ENCODE peak calls at places on chromosomes 4 and X, in five cellular contexts. One of them, this sample, is unnamed.

GRCh38 chrX:44071847-44072545 is 98.8 kb upstream of the NDP start:
- DNase-seq in WTC11: no peak
- DNase-seq in lower lobe of right lung: no peak
- DNase-seq in right lobe of liver: no peak
- DNase-seq in endothelial cell: no peak
- DNase-seq in this sample: no peak

GRCh38 chrX:153440556-153441135 is 5.2 kb downstream of the TREX2 start:
- DNase-seq in WTC11: no peak
- DNase-seq in lower lobe of right lung: no peak
- DNase-seq in right lobe of liver: no peak
- DNase-seq in endothelial cell: no peak
- DNase-seq in this sample: no peak

GRCh38 chr4:20252656-20253271 is 1.1 kb downstream of the SLIT2 start:
- DNase-seq in WTC11: peak
- DNase-seq in lower lobe of right lung: peak
- DNase-seq in right lobe of liver: peak
- DNase-seq in endothelial cell: peak
- DNase-seq in this sample: no peak

GRCh38 chr4:154604696-154605200 is 7.7 kb downstream of the FGG start:
- DNase-seq in WTC11: no peak
- DNase-seq in lower lobe of right lung: no peak
- DNase-seq in right lobe of liver: peak
- DNase-seq in endothelial cell: no peak
- DNase-seq in this sample: no peak

GRCh38 chr4:173517781-173518371 is 12.2 kb downstream of the HAND2 start:
- DNase-seq in WTC11: peak
- DNase-seq in lower lobe of right lung: no peak
- DNase-seq in right lobe of liver: no peak
- DNase-seq in endothelial cell: no peak
- DNase-seq in this sample: no peak

GRCh38 chrX:13085533-13085932 is 41.1 kb upstream of the FAM9C start:
- DNase-seq in WTC11: no peak
- DNase-seq in lower lobe of right lung: no peak
- DNase-seq in right lobe of liver: no peak
- DNase-seq in endothelial cell: no peak
- DNase-seq in this sample: no peak

GRCh38 chr4:158656439-158656838 is 15.2 kb downstream of the C4orf46 start:
- DNase-seq in WTC11: no peak
- DNase-seq in lower lobe of right lung: no peak
- DNase-seq in right lobe of liver: no peak
- DNase-seq in endothelial cell: peak
- DNase-seq in this sample: no peak

GRCh38 chr4:139329665-139330200 is 27.5 kb upstream of the NDUFC1 start:
- DNase-seq in WTC11: no peak
- DNase-seq in lower lobe of right lung: no peak
- DNase-seq in right lobe of liver: no peak
- DNase-seq in endothelial cell: no peak
- DNase-seq in this sample: no peak

GRCh38 chr4:151744614-151745013 is 16.2 kb downstream of the GATB start:
- DNase-seq in WTC11: no peak
- DNase-seq in lower lobe of right lung: no peak
- DNase-seq in right lobe of liver: no peak
- DNase-seq in endothelial cell: no peak
- DNase-seq in this sample: no peak

GRCh38 chr4:143700420-143701352 is at the start of gene FREM3:
- DNase-seq in WTC11: peak
- DNase-seq in lower lobe of right lung: no peak
- DNase-seq in right lobe of liver: peak
- DNase-seq in endothelial cell: peak
- DNase-seq in this sample: no peak

GRCh38 chr4:87130985-87131753 is 89.2 kb downstream of the KLHL8 start:
- DNase-seq in WTC11: no peak
- DNase-seq in lower lobe of right lung: no peak
- DNase-seq in right lobe of liver: no peak
- DNase-seq in endothelial cell: no peak
- DNase-seq in this sample: no peak

GRCh38 chr4:185128272-185129119 is 14.6 kb upstream of the SLC25A4 start:
- DNase-seq in WTC11: peak
- DNase-seq in lower lobe of right lung: peak
- DNase-seq in right lobe of liver: no peak
- DNase-seq in endothelial cell: peak
- DNase-seq in this sample: no peak

GRCh38 chr4:77538144-77538543 is 67.5 kb upstream of the CXCL13 start:
- DNase-seq in WTC11: no peak
- DNase-seq in lower lobe of right lung: no peak
- DNase-seq in right lobe of liver: no peak
- DNase-seq in endothelial cell: no peak
- DNase-seq in this sample: no peak

GRCh38 chrX:13102636-13103035 is 58.2 kb upstream of the FAM9C start:
- DNase-seq in WTC11: no peak
- DNase-seq in lower lobe of right lung: no peak
- DNase-seq in right lobe of liver: no peak
- DNase-seq in endothelial cell: no peak
- DNase-seq in this sample: no peak

GRCh38 chrX:55716937-55717336 is 612 bp upstream of the RRAGB start:
- DNase-seq in WTC11: no peak
- DNase-seq in lower lobe of right lung: no peak
- DNase-seq in right lobe of liver: no peak
- DNase-seq in endothelial cell: no peak
- DNase-seq in this sample: no peak

GRCh38 chr4:7701866-7702649 is 237.6 kb downstream of the AFAP1 start:
- DNase-seq in WTC11: no peak
- DNase-seq in lower lobe of right lung: no peak
- DNase-seq in right lobe of liver: no peak
- DNase-seq in endothelial cell: no peak
- DNase-seq in this sample: no peak

GRCh38 chr4:91035276-91035675 is 908.1 kb downstream of the CCSER1 start:
- DNase-seq in WTC11: no peak
- DNase-seq in lower lobe of right lung: no peak
- DNase-seq in right lobe of liver: no peak
- DNase-seq in endothelial cell: no peak
- DNase-seq in this sample: no peak

GRCh38 chrX:68936608-68937007 is 107.8 kb downstream of the EFNB1 start:
- DNase-seq in WTC11: no peak
- DNase-seq in lower lobe of right lung: no peak
- DNase-seq in right lobe of liver: no peak
- DNase-seq in endothelial cell: no peak
- DNase-seq in this sample: no peak

GRCh38 chrX:1713296-1713695 is 98.4 kb downstream of the ASMT start:
- DNase-seq in WTC11: no peak
- DNase-seq in lower lobe of right lung: no peak
- DNase-seq in right lobe of liver: no peak
- DNase-seq in endothelial cell: no peak
- DNase-seq in this sample: no peak

GRCh38 chr4:56129431-56129861 is 180.7 kb downstream of the CEP135 start:
- DNase-seq in WTC11: peak
- DNase-seq in lower lobe of right lung: peak
- DNase-seq in right lobe of liver: peak
- DNase-seq in endothelial cell: peak
- DNase-seq in this sample: peak

GRCh38 chrX:9595131-9595530 is 130.3 kb downstream of the TBL1X start:
- DNase-seq in WTC11: no peak
- DNase-seq in lower lobe of right lung: no peak
- DNase-seq in right lobe of liver: no peak
- DNase-seq in endothelial cell: no peak
- DNase-seq in this sample: no peak

GRCh38 chr4:168955674-168956073 is 54.4 kb downstream of the CBR4 start:
- DNase-seq in WTC11: no peak
- DNase-seq in lower lobe of right lung: no peak
- DNase-seq in right lobe of liver: no peak
- DNase-seq in endothelial cell: no peak
- DNase-seq in this sample: no peak

GRCh38 chr4:36011381-36011780 is 232.9 kb downstream of the ARAP2 start:
- DNase-seq in WTC11: no peak
- DNase-seq in lower lobe of right lung: no peak
- DNase-seq in right lobe of liver: no peak
- DNase-seq in endothelial cell: no peak
- DNase-seq in this sample: no peak

GRCh38 chr4:159823743-159824142 is 720.9 kb downstream of the RAPGEF2 start:
- DNase-seq in WTC11: no peak
- DNase-seq in lower lobe of right lung: no peak
- DNase-seq in right lobe of liver: no peak
- DNase-seq in endothelial cell: no peak
- DNase-seq in this sample: no peak

GRCh38 chr4:8078610-8079015 is 80.0 kb downstream of the ABLIM2 start:
- DNase-seq in WTC11: no peak
- DNase-seq in lower lobe of right lung: no peak
- DNase-seq in right lobe of liver: no peak
- DNase-seq in endothelial cell: no peak
- DNase-seq in this sample: no peak

GRCh38 chr4:94590493-94590892 is 138.8 kb downstream of the PDLIM5 start:
- DNase-seq in WTC11: no peak
- DNase-seq in lower lobe of right lung: no peak
- DNase-seq in right lobe of liver: no peak
- DNase-seq in endothelial cell: no peak
- DNase-seq in this sample: no peak

GRCh38 chr4:82519072-82519471 is 42.7 kb downstream of the TMEM150C start:
- DNase-seq in WTC11: no peak
- DNase-seq in lower lobe of right lung: no peak
- DNase-seq in right lobe of liver: no peak
- DNase-seq in endothelial cell: no peak
- DNase-seq in this sample: no peak

GRCh38 chr4:97646997-97647396 is 496.3 kb downstream of the STPG2 start:
- DNase-seq in WTC11: no peak
- DNase-seq in lower lobe of right lung: no peak
- DNase-seq in right lobe of liver: no peak
- DNase-seq in endothelial cell: no peak
- DNase-seq in this sample: no peak

GRCh38 chrX:154333837-154334271 is 38.3 kb downstream of the TKTL1 start:
- DNase-seq in WTC11: no peak
- DNase-seq in lower lobe of right lung: no peak
- DNase-seq in right lobe of liver: no peak
- DNase-seq in endothelial cell: no peak
- DNase-seq in this sample: no peak

GRCh38 chrX:17413228-17413627 is 38.2 kb downstream of the NHS start:
- DNase-seq in WTC11: no peak
- DNase-seq in lower lobe of right lung: no peak
- DNase-seq in right lobe of liver: no peak
- DNase-seq in endothelial cell: no peak
- DNase-seq in this sample: no peak

GRCh38 chr4:87251104-87251503 is 30.7 kb upstream of the KLHL8 start:
- DNase-seq in WTC11: no peak
- DNase-seq in lower lobe of right lung: no peak
- DNase-seq in right lobe of liver: peak
- DNase-seq in endothelial cell: no peak
- DNase-seq in this sample: no peak

GRCh38 chr4:183455431-183456145 is 11.2 kb downstream of the CDKN2AIP start:
- DNase-seq in WTC11: no peak
- DNase-seq in lower lobe of right lung: no peak
- DNase-seq in right lobe of liver: no peak
- DNase-seq in endothelial cell: no peak
- DNase-seq in this sample: no peak

GRCh38 chr4:15003441-15003890 is 1.2 kb downstream of the CPEB2 start:
- DNase-seq in WTC11: peak
- DNase-seq in lower lobe of right lung: peak
- DNase-seq in right lobe of liver: peak
- DNase-seq in endothelial cell: no peak
- DNase-seq in this sample: peak

GRCh38 chr4:77676842-77677241 is 71.2 kb downstream of the CXCL13 start:
- DNase-seq in WTC11: no peak
- DNase-seq in lower lobe of right lung: no peak
- DNase-seq in right lobe of liver: no peak
- DNase-seq in endothelial cell: no peak
- DNase-seq in this sample: no peak

GRCh38 chrX:120452131-120452530 is 17.0 kb downstream of the LAMP2 start:
- DNase-seq in WTC11: peak
- DNase-seq in lower lobe of right lung: no peak
- DNase-seq in right lobe of liver: no peak
- DNase-seq in endothelial cell: no peak
- DNase-seq in this sample: no peak
- TF ChIP-seq CTCF in WTC11: no peak
- TF ChIP-seq CTCF in lower lobe of right lung: no peak
- TF ChIP-seq CTCF in right lobe of liver: peak
- TF ChIP-seq CTCF in endothelial cell: no peak
- TF ChIP-seq CTCF in this sample: peak

DNA sequence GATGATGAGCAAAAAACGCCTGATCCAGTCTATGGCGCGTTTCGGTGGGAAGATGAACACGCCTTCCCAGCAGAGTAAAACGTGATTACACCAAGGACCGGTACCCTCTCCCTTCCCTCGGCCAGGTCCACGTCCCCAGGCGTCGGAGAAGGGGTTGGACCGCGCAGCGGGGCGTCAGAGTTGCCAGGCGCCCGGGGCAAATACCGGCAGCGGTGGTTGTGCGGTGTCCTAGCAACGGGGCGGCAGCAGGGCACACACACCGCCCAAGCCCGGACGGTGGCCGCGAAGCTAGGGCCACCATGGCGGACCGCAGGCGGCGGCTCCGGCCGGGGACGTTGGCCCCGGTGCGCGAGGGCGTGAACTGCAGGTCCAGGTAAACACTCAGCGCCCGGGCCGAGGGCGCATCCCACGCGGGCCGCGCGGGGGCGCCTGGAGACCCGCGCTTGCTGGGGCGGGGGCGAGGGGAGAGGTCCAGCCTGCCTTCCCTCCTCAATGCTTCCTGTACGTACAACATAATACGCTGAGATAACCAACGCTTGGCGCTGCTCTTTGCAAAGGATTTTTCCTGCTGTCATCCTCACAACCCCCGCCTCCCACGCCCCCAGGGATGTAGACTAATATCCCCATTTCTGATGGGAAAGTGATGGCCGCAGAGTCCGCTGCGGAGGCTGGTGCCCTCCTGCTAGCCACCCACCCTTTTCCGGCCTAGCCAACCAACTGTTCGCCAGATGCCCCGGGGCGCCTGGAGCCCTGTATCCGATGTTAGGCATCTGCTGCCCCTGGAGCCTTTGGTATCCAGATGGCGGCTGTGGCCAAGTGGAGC is at the start of gene FAM47E:
- DNase-seq in WTC11: peak
- DNase-seq in lower lobe of right lung: peak
- DNase-seq in right lobe of liver: peak
- DNase-seq in endothelial cell: peak
- DNase-seq in this sample: peak
- TF ChIP-seq CTCF in WTC11: no peak
- TF ChIP-seq CTCF in lower lobe of right lung: peak
- TF ChIP-seq CTCF in right lobe of liver: peak
- TF ChIP-seq CTCF in endothelial cell: no peak
- TF ChIP-seq CTCF in this sample: no peak

GRCh38 chr4:65033899-65034298 is 624.6 kb upstream of the TECRL start:
- DNase-seq in WTC11: no peak
- DNase-seq in lower lobe of right lung: no peak
- DNase-seq in right lobe of liver: no peak
- DNase-seq in endothelial cell: no peak
- DNase-seq in this sample: no peak
- TF ChIP-seq CTCF in WTC11: no peak
- TF ChIP-seq CTCF in lower lobe of right lung: no peak
- TF ChIP-seq CTCF in right lobe of liver: peak
- TF ChIP-seq CTCF in endothelial cell: peak
- TF ChIP-seq CTCF in this sample: no peak

DNA sequence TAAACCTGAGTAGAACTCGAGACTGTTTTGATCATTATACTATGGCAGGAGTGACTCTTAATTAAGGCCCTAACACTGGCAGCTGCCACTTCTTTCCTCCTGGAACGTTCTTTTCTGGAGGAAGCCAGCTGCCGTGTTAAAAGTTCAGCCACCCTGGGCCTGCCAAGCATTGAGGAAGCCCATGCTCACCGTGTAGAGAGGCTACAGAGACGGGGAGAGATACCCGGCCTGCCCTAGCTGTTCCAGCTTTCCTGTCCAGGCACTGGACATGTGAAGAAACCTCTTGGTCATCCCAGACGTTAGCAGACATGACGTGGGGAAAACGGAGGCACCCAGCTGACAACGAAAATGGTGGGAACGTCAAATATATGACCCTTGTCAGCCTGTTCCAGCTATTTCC is 274.1 kb downstream of the ARHGAP10 start:
- DNase-seq in WTC11: no peak
- DNase-seq in lower lobe of right lung: no peak
- DNase-seq in right lobe of liver: no peak
- DNase-seq in endothelial cell: no peak
- DNase-seq in this sample: no peak
- TF ChIP-seq CTCF in WTC11: no peak
- TF ChIP-seq CTCF in lower lobe of right lung: no peak
- TF ChIP-seq CTCF in right lobe of liver: no peak
- TF ChIP-seq CTCF in endothelial cell: no peak
- TF ChIP-seq CTCF in this sample: no peak